ENCODE peak calls at places on chromosome 5, in four cellular contexts. One of them, this sample, is unnamed.

GRCh38 chr5:21802869-21803490 is 1050.2 kb downstream of the CDH12 start:
- DNase-seq in right lobe of liver: no peak
- DNase-seq in cardiac muscle cell: peak; percentile 50
- DNase-seq in fibroblast of lung: peak; percentile 66
- DNase-seq in this sample: peak; percentile 42

GRCh38 chr5:34511915-34512314 is 144.2 kb upstream of the RAI14 start:
- DNase-seq in right lobe of liver: no peak
- DNase-seq in cardiac muscle cell: peak; percentile 50
- DNase-seq in fibroblast of lung: peak; percentile 84
- DNase-seq in this sample: no peak

GRCh38 chr5:138033275-138033808 is 463 bp upstream of the FAM13B start:
- DNase-seq in right lobe of liver: no peak
- DNase-seq in cardiac muscle cell: no peak
- DNase-seq in fibroblast of lung: peak; percentile 8
- DNase-seq in this sample: no peak

GRCh38 chr5:177416334-177416733 is 7.0 kb upstream of the F12 start:
- DNase-seq in right lobe of liver: no peak
- DNase-seq in cardiac muscle cell: peak; percentile 60
- DNase-seq in fibroblast of lung: peak; percentile 51
- DNase-seq in this sample: no peak

GRCh38 chr5:77863181-77863580 is 87.0 kb upstream of the TBCA start:
- DNase-seq in right lobe of liver: no peak
- DNase-seq in cardiac muscle cell: no peak
- DNase-seq in fibroblast of lung: no peak
- DNase-seq in this sample: no peak

GRCh38 chr5:135235551-135236100 is 163.4 kb downstream of the MACROH2A1 start:
- DNase-seq in right lobe of liver: no peak
- DNase-seq in cardiac muscle cell: no peak
- DNase-seq in fibroblast of lung: no peak
- DNase-seq in this sample: peak; percentile 31

GRCh38 chr5:179192185-179192890 is 132.2 kb downstream of the ZNF354C start:
- DNase-seq in right lobe of liver: peak; percentile 22
- DNase-seq in cardiac muscle cell: no peak
- DNase-seq in fibroblast of lung: no peak
- DNase-seq in this sample: no peak

GRCh38 chr5:59157001-59157527 is 574.2 kb downstream of the RAB3C start:
- DNase-seq in right lobe of liver: no peak
- DNase-seq in cardiac muscle cell: no peak
- DNase-seq in fibroblast of lung: peak; percentile 36
- DNase-seq in this sample: no peak

GRCh38 chr5:56207537-56207936 is 25.6 kb downstream of the ANKRD55 start:
- DNase-seq in right lobe of liver: no peak
- DNase-seq in cardiac muscle cell: no peak
- DNase-seq in fibroblast of lung: peak; percentile 82
- DNase-seq in this sample: no peak

GRCh38 chr5:113330533-113331200 is 104.1 kb downstream of the TSSK1B start:
- DNase-seq in right lobe of liver: peak; percentile 78
- DNase-seq in cardiac muscle cell: peak; percentile 63
- DNase-seq in fibroblast of lung: peak; percentile 60
- DNase-seq in this sample: peak; percentile 78

GRCh38 chr5:146962801-146963355 is 84.3 kb upstream of the PPP2R2B start:
- DNase-seq in right lobe of liver: no peak
- DNase-seq in cardiac muscle cell: peak; percentile 68
- DNase-seq in fibroblast of lung: peak; percentile 71
- DNase-seq in this sample: peak; percentile 26

GRCh38 chr5:164504141-164504772 is 998.8 kb downstream of the MAT2B start:
- DNase-seq in right lobe of liver: no peak
- DNase-seq in cardiac muscle cell: peak; percentile 80
- DNase-seq in fibroblast of lung: peak; percentile 82
- DNase-seq in this sample: peak; percentile 36

GRCh38 chr5:54610197-54610898 is 92.8 kb downstream of the SNX18 start:
- DNase-seq in right lobe of liver: no peak
- DNase-seq in cardiac muscle cell: peak; percentile 59
- DNase-seq in fibroblast of lung: no peak
- DNase-seq in this sample: no peak

GRCh38 chr5:129971684-129972083 is 67.4 kb downstream of the CHSY3 start:
- DNase-seq in right lobe of liver: no peak
- DNase-seq in cardiac muscle cell: peak; percentile 13
- DNase-seq in fibroblast of lung: no peak
- DNase-seq in this sample: no peak

GRCh38 chr5:42995152-42995751 is 44.9 kb downstream of the ANXA2R start:
- DNase-seq in right lobe of liver: no peak
- DNase-seq in cardiac muscle cell: peak; percentile 66
- DNase-seq in fibroblast of lung: peak; percentile 71
- DNase-seq in this sample: no peak

GRCh38 chr5:2749514-2750025 is 1.9 kb downstream of the IRX2 start:
- DNase-seq in right lobe of liver: no peak
- DNase-seq in cardiac muscle cell: no peak
- DNase-seq in fibroblast of lung: no peak
- DNase-seq in this sample: no peak

GRCh38 chr5:173677125-173677672 is 60.7 kb upstream of the BOD1 start:
- DNase-seq in right lobe of liver: no peak
- DNase-seq in cardiac muscle cell: no peak
- DNase-seq in fibroblast of lung: no peak
- DNase-seq in this sample: no peak

GRCh38 chr5:60325870-60326269 is 374.1 kb downstream of the DEPDC1B start:
- DNase-seq in right lobe of liver: no peak
- DNase-seq in cardiac muscle cell: no peak
- DNase-seq in fibroblast of lung: no peak
- DNase-seq in this sample: no peak

GRCh38 chr5:1136814-1137213 is 25.0 kb upstream of the SLC12A7 start:
- DNase-seq in right lobe of liver: no peak
- DNase-seq in cardiac muscle cell: no peak
- DNase-seq in fibroblast of lung: no peak
- DNase-seq in this sample: no peak

GRCh38 chr5:10702040-10702629 is 58.9 kb downstream of the DAP start:
- DNase-seq in right lobe of liver: no peak
- DNase-seq in cardiac muscle cell: peak; percentile 85
- DNase-seq in fibroblast of lung: peak; percentile 96
- DNase-seq in this sample: peak; percentile 30

GRCh38 chr5:127290019-127290945 is at the start of gene MEGF10:
- DNase-seq in right lobe of liver: peak; percentile 48
- DNase-seq in cardiac muscle cell: peak; percentile 66
- DNase-seq in fibroblast of lung: peak; percentile 48
- DNase-seq in this sample: peak; percentile 84

GRCh38 chr5:173328896-173329369 is 719 bp upstream of the STC2 start:
- DNase-seq in right lobe of liver: peak; percentile 59
- DNase-seq in cardiac muscle cell: peak; percentile 63
- DNase-seq in fibroblast of lung: peak; percentile 67
- DNase-seq in this sample: peak; percentile 77

GRCh38 chr5:147852365-147852764 is 20.9 kb upstream of the SPINK1 start:
- DNase-seq in right lobe of liver: no peak
- DNase-seq in cardiac muscle cell: no peak
- DNase-seq in fibroblast of lung: no peak
- DNase-seq in this sample: no peak

GRCh38 chr5:125336401-125336800 is 590.0 kb upstream of the ZNF608 start:
- DNase-seq in right lobe of liver: no peak
- DNase-seq in cardiac muscle cell: peak; percentile 32
- DNase-seq in fibroblast of lung: no peak
- DNase-seq in this sample: no peak

GRCh38 chr5:92554447-92555085 is 1026.5 kb downstream of the NR2F1-AS1 start:
- DNase-seq in right lobe of liver: no peak
- DNase-seq in cardiac muscle cell: peak; percentile 46
- DNase-seq in fibroblast of lung: no peak
- DNase-seq in this sample: no peak

GRCh38 chr5:4580772-4581171 is 559.4 kb upstream of the ADAMTS16 start:
- DNase-seq in right lobe of liver: no peak
- DNase-seq in cardiac muscle cell: no peak
- DNase-seq in fibroblast of lung: no peak
- DNase-seq in this sample: no peak

GRCh38 chr5:139974661-139975060 is 68.4 kb downstream of the NRG2 start:
- DNase-seq in right lobe of liver: no peak
- DNase-seq in cardiac muscle cell: no peak
- DNase-seq in fibroblast of lung: no peak
- DNase-seq in this sample: no peak

GRCh38 chr5:102222772-102223171 is 73.3 kb downstream of the SLCO4C1 start:
- DNase-seq in right lobe of liver: no peak
- DNase-seq in cardiac muscle cell: no peak
- DNase-seq in fibroblast of lung: no peak
- DNase-seq in this sample: no peak

GRCh38 chr5:180330270-180330648 is 22.9 kb downstream of the GFPT2 start:
- DNase-seq in right lobe of liver: no peak
- DNase-seq in cardiac muscle cell: no peak
- DNase-seq in fibroblast of lung: no peak
- DNase-seq in this sample: no peak

GRCh38 chr5:84274585-84275468 is 109.9 kb downstream of the EDIL3 start:
- DNase-seq in right lobe of liver: no peak
- DNase-seq in cardiac muscle cell: peak; percentile 62
- DNase-seq in fibroblast of lung: peak; percentile 60
- DNase-seq in this sample: peak; percentile 53

GRCh38 chr5:157366741-157367684 is 93.0 kb upstream of the NIPAL4 start:
- DNase-seq in right lobe of liver: no peak
- DNase-seq in cardiac muscle cell: peak; percentile 89
- DNase-seq in fibroblast of lung: peak; percentile 82
- DNase-seq in this sample: no peak

DNA sequence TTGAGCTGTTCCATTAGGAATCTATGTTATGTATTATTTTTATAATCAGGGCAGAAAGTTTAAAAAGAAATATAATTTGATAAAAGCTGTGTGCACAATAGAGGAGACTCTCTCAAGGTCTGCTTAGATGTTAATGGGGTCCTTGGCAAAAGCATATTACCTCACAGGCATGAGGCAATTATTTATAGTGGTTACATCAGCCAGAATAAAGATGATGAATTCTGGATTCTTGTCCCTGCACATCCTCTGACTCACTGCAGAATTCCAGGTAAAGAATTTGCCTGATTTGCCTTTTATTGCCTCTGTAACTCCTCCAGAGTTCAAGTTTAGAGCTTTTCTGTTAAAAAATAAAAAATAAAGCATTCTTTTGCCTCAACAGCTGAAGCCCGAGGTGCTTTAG is 253.6 kb downstream of the MAST4 start:
- DNase-seq in right lobe of liver: no peak
- DNase-seq in cardiac muscle cell: peak; percentile 47
- DNase-seq in fibroblast of lung: no peak
- DNase-seq in this sample: peak; percentile 89
- H3K27ac ChIP-seq in right lobe of liver: no peak overlapping the region
- H3K27ac ChIP-seq in cardiac muscle cell: no peak overlapping the region
- H3K27ac ChIP-seq in fibroblast of lung: no peak overlapping the region
- H3K27ac ChIP-seq in this sample: peak overlapping the region; percentile 65

DNA sequence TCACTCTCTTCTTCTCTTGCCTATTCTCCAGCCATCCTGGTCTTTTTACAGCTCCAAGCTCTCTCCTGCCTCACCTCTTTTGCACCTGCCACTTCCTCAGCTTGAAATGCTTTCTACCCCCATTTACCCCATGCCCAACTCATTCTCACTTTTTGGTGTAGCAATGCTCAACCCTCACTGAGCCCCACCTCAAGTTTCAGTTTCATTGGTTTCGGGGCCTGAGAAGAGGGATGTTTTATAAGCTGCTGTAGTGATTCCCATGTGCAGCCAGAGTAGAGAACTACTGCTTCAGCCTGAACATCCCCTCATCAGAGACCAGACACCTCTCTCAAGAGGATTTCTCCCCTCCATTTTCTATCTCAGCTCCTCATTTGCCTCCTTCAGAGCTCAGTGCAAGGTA is 45.2 kb upstream of the FYB1 start:
- DNase-seq in right lobe of liver: no peak
- DNase-seq in cardiac muscle cell: no peak
- DNase-seq in fibroblast of lung: no peak
- DNase-seq in this sample: no peak
- TF ChIP-seq CTCF in right lobe of liver: no peak
- TF ChIP-seq CTCF in cardiac muscle cell: no peak
- TF ChIP-seq CTCF in fibroblast of lung: no peak
- TF ChIP-seq CTCF in this sample: no peak

DNA sequence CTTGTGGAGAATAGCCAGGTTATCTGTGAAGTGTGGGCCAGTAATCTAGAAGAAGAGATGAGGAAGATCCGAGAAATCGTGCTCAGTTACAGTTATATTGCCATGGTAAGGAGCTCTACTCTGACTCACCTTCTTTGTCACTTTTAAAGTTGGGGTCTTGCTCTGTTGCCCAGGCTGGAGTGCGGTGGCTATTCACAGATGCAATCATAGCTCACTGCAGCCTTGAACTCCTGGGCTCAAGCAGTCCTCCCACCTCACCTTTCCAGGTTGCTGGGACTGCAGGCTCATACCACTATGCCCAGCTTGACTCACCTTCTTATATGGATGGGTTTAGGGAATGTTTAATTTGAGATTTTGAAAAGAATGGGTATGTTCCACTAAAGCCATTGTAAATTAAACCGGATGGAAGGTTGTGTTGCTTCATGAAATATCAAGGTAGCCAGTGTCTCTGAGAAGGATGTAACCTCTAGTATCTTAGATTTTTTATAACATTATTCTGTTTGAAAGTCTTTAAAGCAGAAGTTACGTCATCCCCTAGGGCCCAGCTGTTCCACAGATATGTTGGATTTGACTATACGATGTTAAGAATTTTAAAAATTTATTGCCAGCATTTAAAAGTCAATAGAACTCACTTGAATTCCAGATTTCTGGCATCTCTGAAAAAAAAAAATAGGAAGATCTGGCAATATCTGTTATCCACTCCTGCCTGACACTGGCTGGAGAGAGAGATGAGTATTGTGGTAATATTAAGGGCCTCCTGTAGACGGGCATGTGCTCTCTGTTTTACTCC is 5.1 kb downstream of the CNOT8 start:
- DNase-seq in right lobe of liver: no peak
- DNase-seq in cardiac muscle cell: no peak
- DNase-seq in fibroblast of lung: no peak
- DNase-seq in this sample: no peak
- H3K27ac ChIP-seq in right lobe of liver: no peak overlapping the region
- H3K27ac ChIP-seq in cardiac muscle cell: no peak overlapping the region
- H3K27ac ChIP-seq in fibroblast of lung: no peak overlapping the region
- H3K27ac ChIP-seq in this sample: no peak overlapping the region

DNA sequence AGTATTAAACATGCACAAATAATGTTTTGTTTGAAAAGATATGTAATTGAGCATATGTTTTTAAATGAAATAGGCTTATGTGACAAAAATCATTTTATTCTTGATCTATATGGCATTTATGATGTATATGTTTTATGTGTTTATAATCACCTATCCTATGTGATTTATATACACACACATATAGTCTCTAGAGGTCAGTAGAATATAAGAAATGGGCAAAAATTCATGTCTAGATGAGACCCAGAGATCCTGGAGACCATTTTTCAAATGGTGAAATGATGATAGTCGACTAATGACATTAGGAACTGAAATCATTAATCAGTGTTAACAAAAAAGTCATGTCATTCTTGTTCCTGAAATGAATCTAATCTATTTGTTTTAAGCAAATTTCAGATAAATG is 709.2 kb upstream of the WWC1 start:
- DNase-seq in right lobe of liver: no peak
- DNase-seq in cardiac muscle cell: peak; percentile 52
- DNase-seq in fibroblast of lung: peak; percentile 40
- DNase-seq in this sample: peak; percentile 57
- TF ChIP-seq CTCF in right lobe of liver: no peak
- TF ChIP-seq CTCF in cardiac muscle cell: peak; percentile 34
- TF ChIP-seq CTCF in fibroblast of lung: no peak
- TF ChIP-seq CTCF in this sample: peak; percentile 54

DNA sequence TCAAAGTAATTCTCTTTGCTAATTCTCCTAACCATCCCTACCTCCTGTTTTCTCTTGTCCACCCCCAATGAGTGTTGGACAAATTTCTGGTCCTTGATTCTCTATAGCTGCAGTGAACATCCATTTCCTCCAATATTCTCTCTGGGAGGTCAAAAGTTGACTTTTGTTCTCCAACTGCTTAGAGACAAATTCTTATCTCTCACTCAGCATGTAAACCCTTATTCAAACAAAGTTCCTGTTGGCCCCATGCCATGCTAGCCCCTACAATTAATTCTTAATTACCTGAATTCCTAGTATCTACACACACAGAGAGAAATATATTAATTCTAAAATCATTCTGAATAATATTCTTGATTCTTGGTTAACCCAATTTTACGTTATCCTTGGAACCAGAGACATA is 472.9 kb upstream of the ACTBL2 start:
- DNase-seq in right lobe of liver: no peak
- DNase-seq in cardiac muscle cell: no peak
- DNase-seq in fibroblast of lung: no peak
- DNase-seq in this sample: no peak
- H3K27ac ChIP-seq in right lobe of liver: no peak overlapping the region
- H3K27ac ChIP-seq in cardiac muscle cell: no peak overlapping the region
- H3K27ac ChIP-seq in fibroblast of lung: no peak overlapping the region
- H3K27ac ChIP-seq in this sample: no peak overlapping the region